ENCODE peak calls at places on chromosomes 3 and 15, in five cellular contexts. A is H9, C is mesendoderm, T is ovary, Q is A673. J is an unnamed sample.

GRCh38 chr15:34610388-34610787 is 26.9 kb upstream of the GOLGA8B start:
- DNase-seq in Q (no peak), C (peak), T (no peak), A (no peak), J (no peak)

GRCh38 chr15:74396445-74397238 is 29.2 kb upstream of the CYP11A1 start:
- DNase-seq in Q (no peak), T (no peak), A (no peak), C (peak), J (no peak)

GRCh38 chr3:54427951-54428871 is 305.9 kb downstream of the CACNA2D3 start:
- DNase-seq in Q (peak), C (peak), T (peak), A (peak), J (no peak)

GRCh38 chr3:77147836-77148578 is 108.1 kb downstream of the ROBO2 start:
- DNase-seq in C (peak), A (peak), Q (peak), T (no peak), J (no peak)

GRCh38 chr3:13849018-13849417 is 30.9 kb downstream of the WNT7A start:
- DNase-seq in Q (no peak), A (no peak), T (no peak), C (no peak), J (no peak)

GRCh38 chr15:81038975-81039607 is 38.4 kb downstream of the TLNRD1 start:
- DNase-seq in Q (no peak), A (no peak), T (no peak), C (no peak), J (no peak)

GRCh38 chr3:183824761-183825379 is 507 bp downstream of the MAP6D1 start:
- DNase-seq in Q (peak), C (peak), T (no peak), A (peak), J (no peak)

GRCh38 chr3:47989981-47990440 is 26.2 kb downstream of the MAP4 start:
- DNase-seq in T (peak), Q (peak), A (peak), C (peak), J (peak)

GRCh38 chr3:101676219-101676764 is 640 bp downstream of the ZBTB11 start:
- DNase-seq in T (peak), C (peak), A (peak), Q (peak), J (peak)

GRCh38 chr15:68083463-68083862 is 29.3 kb downstream of the PIAS1 start:
- DNase-seq in Q (no peak), C (no peak), A (no peak), T (no peak), J (no peak)

DNA sequence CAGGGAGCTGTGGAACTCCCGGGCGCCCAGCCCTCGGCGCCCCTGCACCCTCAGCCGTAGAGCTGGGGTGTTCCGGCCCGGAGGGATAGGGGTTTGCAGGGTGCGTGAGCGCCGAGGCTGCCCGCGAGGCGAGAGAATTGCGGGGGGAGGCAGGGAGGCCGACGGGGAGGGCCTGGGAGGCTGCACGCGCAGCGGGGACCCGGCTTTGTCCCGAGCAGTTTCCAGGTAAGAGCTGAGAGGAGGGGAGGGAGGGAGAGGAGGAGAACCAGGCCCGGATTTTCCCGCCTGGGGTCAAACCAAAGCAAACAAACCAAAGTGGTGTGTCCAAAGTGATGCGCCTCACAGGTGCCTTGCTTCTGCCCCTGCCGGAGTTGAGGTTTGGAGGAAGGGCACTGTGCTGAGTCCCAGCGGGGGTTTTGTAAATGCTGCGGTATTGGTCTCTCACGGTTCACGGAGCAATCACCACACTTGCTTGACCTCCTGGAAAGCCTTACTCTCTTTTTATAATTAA is 146.4 kb downstream of the TJP1 start:
- DNase-seq in A (peak), T (no peak), Q (no peak), C (peak), J (no peak)
- H3K27ac ChIP-seq in A (no peak), T (no peak), Q (no peak), C (no peak), J (peak)

GRCh38 chr3:9730747-9731205 is 759 bp upstream of the BRPF1 start:
- DNase-seq in T (no peak), Q (no peak), A (no peak), C (no peak), J (no peak)

GRCh38 chr3:9725775-9726174 is 5.8 kb upstream of the BRPF1 start:
- DNase-seq in Q (no peak), C (no peak), T (no peak), A (no peak), J (no peak)

GRCh38 chr3:9729419-9729818 is 2.1 kb upstream of the BRPF1 start:
- DNase-seq in Q (no peak), T (no peak), C (no peak), A (no peak), J (no peak)

GRCh38 chr3:9727743-9728142 is 3.8 kb upstream of the BRPF1 start:
- DNase-seq in T (no peak), C (no peak), Q (no peak), A (no peak), J (no peak)

DNA sequence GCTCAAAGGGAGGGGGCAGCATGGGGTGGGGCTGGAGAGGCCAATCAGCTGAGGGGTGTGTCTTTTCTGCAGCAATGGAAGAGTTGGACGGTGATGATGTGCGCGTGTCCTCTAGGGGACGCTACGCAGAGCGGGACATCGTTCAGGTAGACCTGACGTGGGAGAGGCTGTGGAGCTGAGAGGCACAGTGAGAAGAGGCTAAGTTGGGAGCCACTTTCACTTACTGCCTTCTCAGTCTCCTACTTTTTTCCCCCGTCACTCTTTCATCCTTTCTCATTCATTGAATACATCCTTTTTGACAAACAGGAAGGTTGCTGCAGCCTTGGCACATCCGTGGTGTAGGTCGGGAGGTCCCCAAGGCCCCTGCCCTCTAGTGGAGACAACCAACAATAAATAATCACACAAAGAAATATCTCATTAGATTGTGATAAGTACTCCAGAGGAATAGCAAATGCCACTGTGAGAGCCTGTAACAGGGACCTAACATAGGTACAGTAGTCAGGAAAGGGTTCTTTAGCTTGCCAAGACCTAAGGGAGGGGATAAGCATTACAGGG is 4.4 kb upstream of the BRPF1 start:
- DNase-seq in T (no peak), Q (peak), A (peak), C (peak), J (no peak)
- H3K27ac ChIP-seq in T (no peak), Q (no peak), A (no peak), C (no peak), J (no peak)

DNA sequence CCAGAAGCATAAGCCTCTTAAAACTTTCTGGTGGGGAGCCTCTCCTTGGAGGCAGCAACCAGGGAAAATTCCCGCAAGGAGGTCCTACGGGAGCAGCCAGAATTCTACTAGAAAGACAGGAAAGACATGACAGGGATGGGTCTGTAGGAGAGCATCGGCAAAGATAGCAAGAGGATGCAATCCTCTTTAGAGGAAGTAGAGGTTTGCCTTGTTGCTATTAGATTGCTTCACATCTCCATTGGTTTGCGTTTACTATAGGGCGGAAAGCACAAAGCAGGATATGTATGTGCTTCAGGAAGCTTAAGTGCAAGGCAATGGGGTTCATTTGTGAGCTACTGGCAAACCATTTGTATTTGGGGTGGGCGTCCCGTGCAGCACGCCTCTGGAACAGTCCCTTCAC is 193.0 kb downstream of the RORA start:
- DNase-seq in T (no peak), A (no peak), Q (no peak), C (no peak), J (no peak)
- H3K27ac ChIP-seq in T (no peak), A (no peak), Q (no peak), C (no peak), J (no peak)

GRCh38 chr3:65401359-65401810 is 637.3 kb downstream of the MAGI1 start:
- DNase-seq in A (peak), T (no peak), Q (no peak), C (peak), J (no peak)
- H3K27ac ChIP-seq in A (no peak), T (no peak), Q (no peak), C (no peak), J (peak)

GRCh38 chr15:87728998-87729397 is 527.5 kb downstream of the NTRK3 start:
- DNase-seq in C (no peak), A (no peak), T (no peak), Q (no peak), J (no peak)
- H3K27ac ChIP-seq in C (no peak), A (no peak), T (no peak), Q (no peak), J (no peak)

DNA sequence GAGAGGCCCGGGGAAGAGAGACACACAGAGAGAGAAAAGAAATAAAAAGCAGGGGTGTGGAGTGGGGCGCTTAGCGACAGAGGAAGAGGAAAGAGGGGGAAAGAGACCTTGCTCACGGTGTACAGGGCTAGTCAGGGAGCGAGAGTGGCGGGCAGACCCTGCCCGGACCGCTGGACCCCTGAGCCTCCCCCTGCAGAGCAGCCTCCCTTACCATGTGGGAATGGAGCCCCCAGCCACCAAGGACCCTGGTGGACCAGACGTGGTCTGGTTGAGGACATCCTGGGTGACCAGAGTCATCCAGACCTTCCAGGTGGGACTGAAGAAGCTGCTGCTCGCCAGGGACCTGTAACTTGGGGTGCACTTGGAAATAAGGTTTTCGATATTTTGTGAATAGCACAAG is 129.6 kb downstream of the CHSY1 start:
- DNase-seq in T (no peak), Q (no peak), A (no peak), C (no peak), J (no peak)
- H3K27ac ChIP-seq in T (peak), Q (peak), A (no peak), C (no peak), J (peak)

GRCh38 chr15:36584511-36584910 is 5.1 kb downstream of the CDIN1 start:
- DNase-seq in T (no peak), C (no peak), Q (no peak), A (no peak), J (no peak)
- H3K27ac ChIP-seq in T (no peak), C (no peak), Q (no peak), A (no peak), J (no peak)

GRCh38 chr15:40354408-40355171 is 3.4 kb upstream of the DISP2 start:
- DNase-seq in A (peak), C (peak), T (no peak), Q (peak), J (peak)
- H3K27ac ChIP-seq in A (no peak), C (no peak), T (no peak), Q (no peak), J (peak)

GRCh38 chr15:36608166-36608565 is 28.7 kb downstream of the CDIN1 start:
- DNase-seq in T (no peak), Q (no peak), A (no peak), C (no peak), J (no peak)
- H3K27ac ChIP-seq in T (no peak), Q (no peak), A (no peak), C (no peak), J (no peak)

GRCh38 chr3:153320585-153321128 is 158.6 kb downstream of the RAP2B start:
- DNase-seq in C (no peak), Q (no peak), T (no peak), A (no peak), J (no peak)
- H3K27ac ChIP-seq in C (no peak), Q (no peak), T (no peak), A (no peak), J (no peak)